ENCODE peak calls at places on chromosome 3, in four cellular contexts. F, C, Y and D are unnamed samples.

GRCh38 chr3:45078910-45079522 is 52.9 kb downstream of the CLEC3B start:
- DNase-seq in F (no peak), C (no peak), Y (no peak), D (no peak)

GRCh38 chr3:185330238-185330637 is 32.7 kb upstream of the MAP3K13 start:
- DNase-seq in C (no peak), Y (no peak), F (no peak), D (peak)

GRCh38 chr3:111509308-111509707 is 32.7 kb upstream of the CD96 start:
- DNase-seq in Y (no peak), F (no peak), C (no peak), D (no peak)

GRCh38 chr3:189144645-189145044 is 27.1 kb upstream of the TPRG1 start:
- DNase-seq in F (peak), Y (no peak), C (no peak), D (no peak)

GRCh38 chr3:182036382-182036781 is 324.7 kb downstream of the SOX2 start:
- DNase-seq in F (no peak), C (no peak), Y (no peak), D (no peak)

GRCh38 chr3:81788650-81789049 is 27.2 kb upstream of the GBE1 start:
- DNase-seq in Y (no peak), C (no peak), F (no peak), D (no peak)

GRCh38 chr3:156820687-156821070 is 5.5 kb upstream of the LEKR1 start:
- DNase-seq in F (no peak), Y (no peak), C (no peak), D (no peak)

GRCh38 chr3:10928396-10928960 is 64.1 kb upstream of the SLC6A1 start:
- DNase-seq in C (peak), F (no peak), Y (no peak), D (no peak)

GRCh38 chr3:127299276-127299675 is 11.4 kb upstream of the PRR20G start:
- DNase-seq in F (no peak), C (no peak), Y (no peak), D (no peak)

GRCh38 chr3:8183627-8184026 is 318.0 kb upstream of the LMCD1 start:
- DNase-seq in C (no peak), Y (no peak), F (no peak), D (no peak)

GRCh38 chr3:179958143-179958542 is 78.6 kb downstream of the PEX5L start:
- DNase-seq in Y (no peak), F (no peak), C (no peak), D (no peak)

GRCh38 chr3:172089250-172089649 is 49.9 kb downstream of the FNDC3B start:
- DNase-seq in F (no peak), Y (no peak), C (no peak), D (no peak)

GRCh38 chr3:109553573-109554371 is 216.4 kb upstream of the DPPA4 start:
- DNase-seq in C (no peak), F (no peak), Y (no peak), D (no peak)

GRCh38 chr3:108946292-108947290 is 7.1 kb downstream of the GUCA1C start:
- DNase-seq in C (no peak), Y (no peak), F (no peak), D (no peak)

GRCh38 chr3:32743934-32744333 is 58.9 kb downstream of the CNOT10 start:
- DNase-seq in F (no peak), Y (no peak), C (no peak), D (no peak)

GRCh38 chr3:14550651-14551611 is 10.8 kb upstream of the GRIP2 start:
- DNase-seq in F (no peak), C (no peak), Y (no peak), D (no peak)

GRCh38 chr3:184553385-184553784 is 8.2 kb upstream of the EPHB3 start:
- DNase-seq in F (no peak), C (no peak), Y (no peak), D (no peak)

GRCh38 chr3:71846189-71846588 is 61.2 kb upstream of the PROK2 start:
- DNase-seq in F (no peak), Y (no peak), C (no peak), D (no peak)

GRCh38 chr3:120280566-120280965 is 4.5 kb downstream of the GPR156 start:
- DNase-seq in Y (no peak), F (no peak), C (no peak), D (no peak)

GRCh38 chr3:155332668-155333160 is 39.2 kb upstream of the STRIT1 start:
- DNase-seq in C (no peak), Y (no peak), F (no peak), D (no peak)

GRCh38 chr3:112699436-112699978 is 58.6 kb upstream of the CCDC80 start:
- DNase-seq in C (no peak), Y (no peak), F (no peak), D (no peak)

GRCh38 chr3:108124337-108125150 is 33.7 kb upstream of the CD47 start:
- DNase-seq in Y (peak), C (no peak), F (no peak), D (no peak)

GRCh38 chr3:113631573-113631972 is 64.9 kb downstream of the USF3 start:
- DNase-seq in Y (no peak), F (no peak), C (no peak), D (no peak)

GRCh38 chr3:124201786-124202185 is 209.9 kb upstream of the ROPN1 start:
- DNase-seq in Y (no peak), C (no peak), F (peak), D (no peak)

GRCh38 chr3:189337672-189338071 is 165.9 kb downstream of the TPRG1 start:
- DNase-seq in F (no peak), C (no peak), Y (no peak), D (no peak)

GRCh38 chr3:25587526-25587925 is 77.2 kb downstream of the TOP2B start:
- DNase-seq in C (no peak), F (no peak), Y (no peak), D (peak)

GRCh38 chr3:25428003-25428861 is at the start of gene RARB:
- DNase-seq in F (peak), Y (no peak), C (peak), D (peak)

GRCh38 chr3:64918989-64919388 is 231.2 kb upstream of the ADAMTS9 start:
- DNase-seq in C (no peak), F (no peak), Y (no peak), D (no peak)

GRCh38 chr3:61857297-61857696 is 295.9 kb downstream of the PTPRG start:
- DNase-seq in Y (no peak), F (no peak), C (no peak), D (no peak)

GRCh38 chr3:61855211-61855610 is 293.8 kb downstream of the PTPRG start:
- DNase-seq in C (no peak), Y (no peak), F (no peak), D (no peak)

GRCh38 chr3:61861410-61861809 is 300.0 kb downstream of the PTPRG start:
- DNase-seq in F (no peak), Y (no peak), C (no peak), D (no peak)

GRCh38 chr3:61853912-61854311 is 292.5 kb downstream of the PTPRG start:
- DNase-seq in Y (no peak), C (no peak), F (no peak), D (no peak)

DNA sequence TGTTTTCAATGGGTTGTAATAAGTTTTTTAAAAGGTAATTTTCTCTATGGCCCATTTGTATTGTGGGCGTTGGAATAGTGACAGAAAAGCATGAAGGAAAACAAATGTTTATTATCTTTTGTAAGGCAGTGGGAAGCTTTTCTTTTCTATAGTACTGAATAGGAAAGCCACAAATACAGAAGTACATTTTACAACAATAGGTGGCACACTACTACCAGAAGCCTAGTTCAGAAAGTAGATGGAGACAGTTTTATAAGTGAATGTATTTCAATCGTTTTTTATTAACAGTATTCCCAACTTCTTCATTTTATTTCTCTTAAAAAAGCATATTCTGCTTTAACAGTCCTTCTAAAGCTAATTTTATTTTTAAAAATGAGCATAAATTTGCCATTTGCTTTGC is 296.7 kb downstream of the PTPRG start:
- DNase-seq in C (no peak), F (no peak), Y (no peak), D (no peak)
- TF ChIP-seq CTCF in C (no peak), F (peak), Y (no peak), D (peak)

GRCh38 chr3:49339593-49339946 is 283 bp downstream of the USP4 start:
- DNase-seq in F (peak), C (peak), Y (no peak), D (peak)

GRCh38 chr3:49343163-49343562 is 3.3 kb upstream of the USP4 start:
- DNase-seq in Y (no peak), C (no peak), F (no peak), D (no peak)

GRCh38 chr3:49341996-49342395 is 2.1 kb upstream of the USP4 start:
- DNase-seq in Y (no peak), C (no peak), F (no peak), D (no peak)

GRCh38 chr3:49339947-49340800 is at the start of gene USP4:
- DNase-seq in C (peak), Y (peak), F (peak), D (peak)
- TF ChIP-seq CTCF in C (no peak), Y (peak), F (peak), D (peak)

GRCh38 chr3:2896281-2896967 is 213.8 kb downstream of the IL5RA start:
- DNase-seq in C (no peak), Y (no peak), F (no peak), D (no peak)

DNA sequence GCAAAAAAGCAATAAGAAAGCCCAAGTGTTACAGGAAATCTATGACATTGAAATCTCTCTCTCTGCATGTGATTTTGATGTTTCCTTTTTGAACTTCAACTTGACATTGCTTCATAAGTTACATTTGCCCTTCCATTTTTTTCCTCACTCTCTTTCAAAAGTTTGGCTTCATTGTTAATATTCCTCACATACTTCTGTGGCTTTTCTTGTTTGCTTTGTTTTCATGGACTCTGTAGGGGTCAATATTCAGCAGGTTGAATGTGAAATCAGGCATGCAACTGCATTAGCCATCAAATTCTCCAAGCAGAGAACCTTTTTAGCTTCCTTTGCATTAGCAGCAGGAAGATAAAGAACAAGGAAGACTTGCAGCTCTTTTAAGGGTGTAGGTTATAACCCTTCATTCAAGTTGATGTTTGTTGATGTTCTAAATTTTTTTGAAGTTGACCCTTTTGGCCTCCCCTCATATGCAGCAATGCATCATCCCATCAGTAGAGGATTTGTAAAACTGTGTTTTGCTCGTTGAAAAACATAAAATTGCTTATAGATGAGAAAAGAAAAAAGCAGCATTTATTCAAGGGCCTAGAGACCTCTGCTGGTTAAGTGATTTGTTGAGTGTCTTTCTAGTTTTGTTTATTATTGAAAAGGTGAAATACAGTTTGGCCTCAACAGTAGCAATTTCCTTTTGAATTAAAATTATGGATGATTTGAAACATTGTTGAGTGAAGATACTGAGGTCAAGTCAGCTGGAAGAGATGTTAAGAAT is 211.4 kb downstream of the IL5RA start:
- DNase-seq in F (no peak), C (no peak), Y (no peak), D (no peak)
- TF ChIP-seq CTCF in F (no peak), C (no peak), Y (no peak), D (no peak)

GRCh38 chr3:100748220-100748619 is 38.9 kb downstream of the TFG start:
- DNase-seq in Y (no peak), C (no peak), F (no peak), D (no peak)

GRCh38 chr3:100743535-100743934 is 34.2 kb downstream of the TFG start:
- DNase-seq in F (no peak), Y (no peak), C (no peak), D (no peak)

GRCh38 chr3:100744671-100745070 is 35.4 kb downstream of the TFG start:
- DNase-seq in Y (no peak), C (no peak), F (no peak), D (no peak)

GRCh38 chr3:100745617-100746016 is 36.3 kb downstream of the TFG start:
- DNase-seq in C (no peak), Y (no peak), F (no peak), D (no peak)

GRCh38 chr3:100746056-100746455 is 36.8 kb downstream of the TFG start:
- DNase-seq in C (no peak), F (no peak), Y (no peak), D (no peak)
- TF ChIP-seq CTCF in C (no peak), F (no peak), Y (no peak), D (no peak)

GRCh38 chr3:195126073-195126605 is 144.8 kb downstream of the XXYLT1 start:
- DNase-seq in Y (no peak), C (no peak), F (no peak), D (no peak)

GRCh38 chr3:195122261-195122660 is 148.7 kb downstream of the XXYLT1 start:
- DNase-seq in F (no peak), Y (no peak), C (no peak), D (no peak)

GRCh38 chr3:195124378-195124985 is 146.5 kb downstream of the XXYLT1 start:
- DNase-seq in F (peak), Y (no peak), C (no peak), D (no peak)

GRCh38 chr3:195125646-195126045 is 145.3 kb downstream of the XXYLT1 start:
- DNase-seq in C (no peak), Y (no peak), F (no peak), D (no peak)

DNA sequence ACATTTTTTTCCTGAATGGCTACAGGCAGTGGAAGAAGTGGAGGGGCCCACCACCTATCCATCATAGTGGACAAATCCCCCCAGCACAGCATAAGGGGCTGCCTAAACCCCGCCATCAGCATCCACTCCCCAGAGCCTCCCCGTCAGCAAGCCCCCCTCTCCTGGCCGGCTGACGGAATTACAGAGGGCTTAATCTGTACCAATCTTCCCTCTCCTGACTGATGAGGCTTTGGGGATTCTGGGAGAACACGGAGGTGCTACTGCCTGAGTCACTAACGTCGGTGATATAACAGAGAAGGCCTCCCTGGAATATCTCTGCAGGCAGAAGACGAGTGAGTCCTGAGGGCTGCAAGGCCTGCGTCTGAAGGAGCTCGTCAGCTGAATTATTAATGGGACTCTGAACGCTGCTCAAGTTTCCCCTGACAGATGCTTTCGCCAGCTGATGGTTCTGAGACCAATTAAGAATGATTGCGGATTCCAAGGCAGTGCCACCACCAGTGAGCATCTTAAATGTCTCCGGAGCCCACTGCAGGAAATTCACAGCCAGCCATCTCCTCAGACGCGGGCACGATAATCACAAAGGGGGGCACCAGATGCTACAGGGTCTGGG is 147.7 kb downstream of the XXYLT1 start:
- DNase-seq in C (no peak), Y (no peak), F (peak), D (no peak)
- TF ChIP-seq CTCF in C (no peak), Y (no peak), F (peak), D (no peak)